ENCODE peak calls at places on chromosomes 3 and 15, in seven cellular contexts. O is lower lobe of right lung; S is stomach; T is right lobe of liver; U is colonic mucosa; K is fibroblast of lung; R is CD8-positive, alpha-beta T cell. A is an unnamed sample.

GRCh38 chr3:12759097-12759679 is at the start of gene TMEM40:
- DNase-seq in S (no peak), O (no peak), T (no peak), K (no peak), R (no peak), U (no peak), A (no peak)

GRCh38 chr15:44633603-44634002 is 29.9 kb downstream of the SPG11 start:
- DNase-seq in T (no peak), O (no peak), S (no peak), K (peak; percentile 73), U (no peak), R (no peak), A (no peak)

GRCh38 chr15:50145451-50145872 is 26.4 kb upstream of the ATP8B4 start:
- DNase-seq in T (no peak), U (no peak), R (no peak), O (no peak), S (no peak), K (peak; percentile 92), A (no peak)

GRCh38 chr3:43094381-43094780 is 11.5 kb downstream of the POMGNT2 start:
- DNase-seq in S (no peak), R (no peak), T (no peak), U (no peak), O (no peak), K (no peak), A (no peak)

GRCh38 chr3:102159810-102160451 is 274.9 kb upstream of the ZPLD1 start:
- DNase-seq in S (no peak), U (no peak), T (no peak), R (no peak), K (no peak), O (no peak), A (no peak)

GRCh38 chr3:10015476-10015904 is 10.7 kb upstream of the FANCD2 start:
- DNase-seq in R (no peak), K (peak; percentile 99), O (peak; percentile 82), S (peak; percentile 72), U (peak; percentile 70), T (no peak), A (peak; percentile 73)

GRCh38 chr3:186782542-186783069 is 771 bp upstream of the EIF4A2 start:
- DNase-seq in T (no peak), O (no peak), R (no peak), K (no peak), S (no peak), U (no peak), A (no peak)

GRCh38 chr15:59879506-59879905 is 124.6 kb upstream of the FOXB1 start:
- DNase-seq in R (no peak), U (no peak), K (peak; percentile 55), T (no peak), S (no peak), O (no peak), A (no peak)

GRCh38 chr15:68289621-68290352 is 12.2 kb downstream of the FEM1B start:
- DNase-seq in O (no peak), T (no peak), K (no peak), U (no peak), S (no peak), R (no peak), A (no peak)

GRCh38 chr3:125022186-125022585 is 33.6 kb downstream of the HEG1 start:
- DNase-seq in O (no peak), K (no peak), T (no peak), U (no peak), S (no peak), R (no peak), A (no peak)

GRCh38 chr15:60722328-60723112 is 243.6 kb upstream of the ICE2 start:
- DNase-seq in K (no peak), U (no peak), T (no peak), S (no peak), O (no peak), R (no peak), A (no peak)

GRCh38 chr3:19110335-19110734 is 38.0 kb upstream of the KCNH8 start:
- DNase-seq in U (no peak), O (no peak), R (no peak), T (no peak), K (no peak), S (no peak), A (no peak)

GRCh38 chr3:186133980-186134379 is 25.1 kb upstream of the ETV5 start:
- DNase-seq in U (no peak), S (no peak), K (no peak), O (no peak), T (no peak), R (no peak), A (no peak)

GRCh38 chr3:4752201-4753072 is 226.8 kb upstream of the BHLHE40 start:
- DNase-seq in K (no peak), T (peak; percentile 66), O (no peak), R (no peak), S (no peak), U (peak; percentile 75), A (peak; percentile 69)

DNA sequence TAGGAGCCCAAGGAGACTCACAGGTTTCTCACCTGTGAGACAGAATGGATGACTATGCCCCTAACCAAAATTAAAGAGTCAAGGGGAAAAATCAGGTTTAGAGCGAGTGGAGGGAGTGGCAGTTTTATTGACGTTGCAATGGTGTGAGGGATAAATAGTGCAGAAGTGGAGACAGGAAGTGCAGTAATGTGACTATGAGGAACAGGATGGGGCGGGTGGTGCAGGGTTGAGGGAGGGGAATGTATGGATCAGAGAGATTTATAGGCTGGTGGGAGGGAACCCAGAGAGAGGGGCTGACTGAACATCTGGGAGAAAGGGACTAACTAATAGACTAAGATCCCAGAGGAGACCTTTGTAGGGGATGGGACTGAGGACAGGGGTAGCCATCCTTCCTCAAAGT is 26.5 kb downstream of the EIF2AK4 start:
- DNase-seq in T (no peak), R (no peak), U (peak; percentile 21), S (no peak), O (no peak), K (no peak), A (no peak)
- TF ChIP-seq CTCF in T (no peak), R (no peak), U (no peak), S (no peak), O (no peak), K (no peak), A (no peak)

GRCh38 chr3:157086775-157087174 is 73.2 kb downstream of the CCNL1 start:
- DNase-seq in O (no peak), K (no peak), U (no peak), S (no peak), R (no peak), T (no peak), A (no peak)

GRCh38 chr3:157088506-157089454 is 71.2 kb downstream of the CCNL1 start:
- DNase-seq in R (peak; percentile 93), U (peak; percentile 97), K (peak; percentile 97), T (peak; percentile 97), O (peak; percentile 96), S (peak; percentile 95), A (peak; percentile 96)

GRCh38 chr3:157086053-157086761 is 73.7 kb downstream of the CCNL1 start:
- DNase-seq in U (no peak), R (no peak), O (no peak), K (no peak), S (no peak), T (no peak), A (no peak)

GRCh38 chr3:157088133-157088488 is 71.8 kb downstream of the CCNL1 start:
- DNase-seq in R (no peak), S (no peak), T (no peak), U (no peak), O (no peak), K (no peak), A (peak; percentile 32)

DNA sequence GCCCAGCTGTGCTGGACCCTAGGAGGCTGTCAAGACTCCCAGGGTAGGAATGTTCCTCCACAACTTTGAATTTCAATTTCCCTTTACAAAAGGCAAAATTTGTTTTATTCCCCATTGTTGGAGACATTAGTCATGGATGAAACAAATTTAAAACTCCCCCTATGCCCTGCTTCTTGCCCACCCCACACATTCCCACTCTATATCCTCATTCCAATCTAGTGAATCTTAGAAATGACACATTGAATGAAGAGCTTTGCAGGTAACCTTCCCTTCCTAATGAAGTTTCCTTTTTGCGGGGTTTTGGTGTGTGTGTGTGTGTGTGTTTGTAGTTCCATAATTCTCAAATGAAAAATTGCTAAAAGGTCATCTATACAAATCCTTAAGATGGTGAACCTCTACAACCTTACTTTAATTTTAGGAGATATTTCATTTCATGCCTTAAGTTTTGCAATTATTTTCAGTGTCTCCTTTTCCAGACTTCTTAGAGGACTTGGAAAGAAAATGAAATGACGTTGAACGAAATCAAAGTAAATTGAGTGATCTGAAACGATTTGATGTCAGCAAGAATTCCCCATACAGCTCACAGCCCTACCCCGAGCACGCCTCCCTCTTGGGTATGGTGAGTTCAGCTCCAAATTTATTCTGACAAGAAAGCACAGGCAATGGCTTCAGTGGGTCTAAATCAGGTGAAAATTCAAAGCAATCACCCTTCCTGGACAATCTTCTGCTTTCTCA is 72.4 kb downstream of the CCNL1 start:
- DNase-seq in O (no peak), K (peak; percentile 55), S (no peak), R (no peak), U (no peak), T (no peak), A (no peak)
- H3K4me3 ChIP-seq in O (peak overlapping the region; percentile 73), K (peak overlapping the region; percentile 35), S (no peak overlapping the region), R (no peak overlapping the region), U (no peak overlapping the region), T (no peak overlapping the region), A (no peak overlapping the region)

DNA sequence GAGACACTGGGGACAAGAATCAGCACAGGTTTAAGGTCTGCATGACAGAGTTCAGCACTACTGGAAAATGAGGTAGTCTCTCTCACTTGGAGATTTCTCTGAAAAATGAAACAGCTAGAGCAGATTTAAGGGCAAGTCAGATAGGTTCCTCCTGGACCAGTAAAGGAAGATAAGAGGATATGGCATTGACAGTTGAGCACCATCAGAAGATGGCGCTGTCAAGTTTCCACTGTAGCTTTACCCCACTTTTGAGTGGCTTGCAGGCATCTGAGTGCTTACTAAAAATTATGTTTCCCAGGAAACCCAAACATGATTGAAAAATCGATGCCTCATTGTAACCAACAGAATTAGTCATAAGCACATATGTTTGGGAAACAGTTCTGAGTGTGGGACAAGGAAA is 407.2 kb upstream of the UBE2E2 start:
- DNase-seq in T (no peak), R (no peak), S (no peak), K (no peak), U (no peak), O (no peak), A (no peak)
- TF ChIP-seq CTCF in T (no peak), R (no peak), S (no peak), K (no peak), U (no peak), O (no peak), A (no peak)

DNA sequence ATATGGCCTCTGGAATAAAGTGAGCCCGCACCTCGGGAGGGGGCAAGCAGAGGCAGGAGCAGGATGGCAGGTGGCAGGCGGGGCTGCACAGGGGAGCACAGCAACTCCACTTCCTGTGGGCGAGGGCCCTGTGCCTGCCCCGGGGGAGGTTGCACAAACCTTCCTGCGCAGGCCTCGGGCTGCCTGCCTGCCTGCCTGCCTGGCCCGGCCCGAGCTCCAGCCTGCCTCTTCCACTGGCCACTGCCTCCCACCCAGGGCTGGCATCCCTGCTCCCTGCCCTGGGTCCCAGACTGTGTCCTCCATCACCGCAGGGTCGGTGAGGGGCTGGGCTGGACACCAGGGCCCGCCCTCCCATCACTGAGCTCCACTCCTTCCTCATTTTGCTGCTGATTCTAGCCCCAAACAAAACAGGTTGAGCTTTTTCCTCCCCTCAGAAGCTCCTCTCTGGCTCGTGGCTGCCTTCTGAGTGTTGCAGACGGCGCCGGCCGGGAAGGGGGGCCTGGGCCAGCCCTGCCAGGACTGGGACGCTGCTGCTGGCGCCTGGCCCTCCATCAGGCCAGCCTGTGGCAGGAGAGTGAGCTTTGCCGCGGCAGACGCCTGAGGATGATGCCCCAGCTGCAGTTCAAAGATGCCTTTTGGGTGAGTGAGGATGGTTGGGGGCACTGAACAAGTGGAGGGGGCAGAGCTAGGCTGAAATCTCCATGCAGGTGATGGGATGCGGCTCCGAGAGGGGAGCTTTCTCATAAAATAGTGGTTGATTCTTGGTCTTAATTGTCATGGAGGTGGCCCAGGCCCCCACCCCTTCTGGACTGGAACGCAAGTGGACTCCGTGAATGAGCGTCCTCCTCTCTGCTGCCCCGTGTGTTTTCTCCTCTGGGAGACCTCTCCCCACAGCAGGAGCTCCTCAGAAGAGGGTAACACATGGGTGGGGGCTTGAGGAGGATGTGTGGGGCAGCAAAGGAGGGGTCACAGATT is at the start of gene PSTPIP1:
- DNase-seq in T (peak; percentile 69), O (peak; percentile 68), K (no peak), S (peak; percentile 43), U (no peak), R (peak; percentile 81), A (peak; percentile 89)
- H3K4me3 ChIP-seq in T (peak within 1 kb of the TSS; percentile 14), O (peak within 1 kb of the TSS; percentile 51), K (no peak within 1 kb of the TSS), S (peak within 1 kb of the TSS; percentile 42), U (peak within 1 kb of the TSS; percentile 30), R (peak within 1 kb of the TSS; percentile 87), A (no peak within 1 kb of the TSS)

A was measured in mucosa of descending colon.